ENCODE peak calls at places on chromosomes 5 and 9, in five cellular contexts. Z, S, D, Q and F are unnamed samples. For H3K4me1, the result is how much of the 10 kb centered on the place peaks cover.

GRCh38 chr5:172765766-172766286 is 5.2 kb downstream of the DUSP1 start:
- DNase-seq in S (no peak), D (no peak), Z (no peak), Q (peak), F (no peak)

GRCh38 chr5:8176101-8176693 is 307.2 kb downstream of the MTRR start:
- DNase-seq in Z (no peak), S (no peak), Q (peak), D (no peak), F (no peak)

GRCh38 chr9:135454737-135455136 is 24.8 kb upstream of the PPP1R26 start:
- DNase-seq in Q (no peak), S (no peak), D (no peak), Z (no peak), F (no peak)

GRCh38 chr5:33105521-33105941 is 335.2 kb upstream of the TARS1 start:
- DNase-seq in Z (no peak), D (no peak), Q (peak), S (no peak), F (no peak)

GRCh38 chr9:69122391-69123141 is 51.5 kb upstream of the TJP2 start:
- DNase-seq in Z (peak), D (no peak), Q (peak), S (no peak), F (no peak)

GRCh38 chr5:128378196-128378595 is 159.8 kb downstream of the FBN2 start:
- DNase-seq in S (no peak), Q (peak), Z (no peak), D (no peak), F (no peak)

GRCh38 chr9:114953016-114953415 is 22.6 kb upstream of the TNFSF8 start:
- DNase-seq in S (no peak), Q (no peak), Z (no peak), D (no peak), F (no peak)

GRCh38 chr5:55471468-55471867 is 63.3 kb downstream of the PLPP1 start:
- DNase-seq in Q (no peak), D (no peak), S (no peak), Z (no peak), F (no peak)

GRCh38 chr5:59760798-59761348 is 132.7 kb downstream of the PDE4D start:
- DNase-seq in Z (no peak), D (no peak), S (no peak), Q (peak), F (no peak)

GRCh38 chr5:151174612-151175101 is 17.1 kb upstream of the ANXA6 start:
- DNase-seq in D (no peak), Z (no peak), Q (no peak), S (no peak), F (no peak)

GRCh38 chr5:151173711-151174611 is 16.4 kb upstream of the ANXA6 start:
- DNase-seq in Q (no peak), Z (no peak), D (no peak), S (no peak), F (no peak)

GRCh38 chr5:151168602-151169344 is 11.2 kb upstream of the ANXA6 start:
- DNase-seq in S (no peak), Q (no peak), D (no peak), Z (no peak), F (no peak)

GRCh38 chr5:151167022-151167421 is 9.4 kb upstream of the ANXA6 start:
- DNase-seq in Z (no peak), Q (no peak), S (no peak), D (no peak), F (no peak)

GRCh38 chr5:151171521-151171920 is 13.9 kb upstream of the ANXA6 start:
- DNase-seq in D (no peak), Z (no peak), S (no peak), Q (no peak), F (no peak)
- TF ChIP-seq MXI1 in D (no peak), Z (no peak), S (no peak), Q (no peak), F (no peak)

DNA sequence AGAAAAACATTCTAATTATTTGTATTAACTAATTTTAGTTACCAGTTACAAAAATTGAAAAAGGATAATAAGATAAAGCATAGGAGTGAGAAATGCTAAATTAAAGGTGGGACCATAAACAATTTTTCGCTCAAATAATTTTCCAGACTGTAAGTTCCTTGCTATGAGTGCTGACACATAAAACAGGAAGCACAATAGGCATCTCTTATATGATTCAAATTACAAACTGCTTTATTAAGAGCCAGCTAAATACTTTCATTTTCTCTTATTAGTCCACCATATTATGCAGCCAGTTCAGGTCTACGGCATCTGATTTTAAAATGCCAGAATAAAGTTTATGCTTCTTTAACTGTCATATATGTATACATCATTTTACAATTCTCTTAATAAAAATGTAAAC is 4.4 kb downstream of the RC3H2 start:
- DNase-seq in D (no peak), S (no peak), Z (no peak), Q (peak), F (no peak)
- H3K4me1 ChIP-seq in D (under half), S (under half), Z (under half), Q (under half), F (under half)

GRCh38 chr9:131676431-131676972 is 63.4 kb downstream of the RAPGEF1 start:
- DNase-seq in S (no peak), Z (no peak), D (no peak), Q (no peak), F (peak)
- TF ChIP-seq MXI1 in S (no peak), Z (no peak), D (no peak), Q (no peak), F (peak)

GRCh38 chr5:147432323-147432722 is 77.5 kb downstream of the DPYSL3 start:
- DNase-seq in Q (no peak), Z (no peak), D (peak), S (no peak), F (no peak)
- H3K4me1 ChIP-seq in Q (under half), Z (under half), D (under half), S (under half), F (under half)

DNA sequence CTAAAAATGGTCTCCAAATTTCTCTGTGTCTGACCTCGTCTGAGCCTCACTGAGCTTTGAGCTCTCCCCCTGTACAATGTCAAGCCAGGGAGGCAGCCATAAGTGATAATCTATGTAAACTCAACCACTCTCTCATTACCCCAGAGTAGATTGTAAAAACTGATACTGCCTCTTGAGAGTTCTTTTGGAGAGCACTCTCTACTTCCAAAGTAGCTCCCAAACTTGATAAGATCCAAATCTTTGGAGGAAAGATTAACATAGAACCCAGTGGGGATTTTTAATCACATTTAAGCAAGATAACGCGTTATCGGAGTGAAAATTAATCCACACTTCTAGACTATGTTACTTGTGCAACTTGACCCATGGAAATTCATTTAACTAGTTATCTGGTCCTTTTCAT is 54.9 kb downstream of the TMEM167A start:
- DNase-seq in Q (no peak), S (no peak), Z (no peak), D (peak), F (no peak)
- TF ChIP-seq MXI1 in Q (no peak), S (no peak), Z (no peak), D (no peak), F (no peak)